ENCODE peak calls at places on chromosomes 16 and 17, in nine cellular contexts. G, Q, B, K, W, S, T, Y and X are unnamed samples.

GRCh38 chr17:17551361-17551760 is 40.1 kb downstream of the PEMT start:
- DNase-seq in W (no peak), K (no peak), Y (no peak), Q (no peak), S (no peak), G (no peak), B (peak), T (no peak), X (no peak)

GRCh38 chr17:82602487-82602886 is 45.8 kb downstream of the WDR45B start:
- DNase-seq in Y (no peak), S (no peak), W (no peak), B (no peak), G (no peak), T (no peak), Q (no peak), K (no peak), X (no peak)

GRCh38 chr17:61289408-61290385 is 109.9 kb upstream of the TBX2 start:
- DNase-seq in K (no peak), Q (no peak), S (no peak), B (no peak), W (no peak), Y (no peak), T (no peak), G (no peak), X (no peak)

GRCh38 chr16:86566601-86566965 is at the start of gene FOXC2:
- DNase-seq in B (peak), S (peak), T (peak), K (peak), W (no peak), Y (no peak), G (no peak), Q (peak), X (peak)

GRCh38 chr17:57284583-57284982 is 28.3 kb downstream of the MSI2 start:
- DNase-seq in K (no peak), T (no peak), G (no peak), Y (no peak), W (no peak), S (no peak), Q (no peak), B (no peak), X (no peak)

GRCh38 chr17:37134050-37134449 is 185.3 kb downstream of the AATF start:
- DNase-seq in G (no peak), Q (no peak), Y (no peak), S (no peak), T (no peak), B (no peak), K (no peak), W (no peak), X (no peak)

GRCh38 chr16:67039260-67040020 is 10.5 kb downstream of the CBFB start:
- DNase-seq in K (no peak), Q (no peak), S (no peak), Y (no peak), B (no peak), G (no peak), W (no peak), T (no peak), X (no peak)

GRCh38 chr16:31190061-31190460 is 10.1 kb downstream of the FUS start:
- DNase-seq in S (no peak), W (no peak), G (no peak), B (no peak), Q (no peak), Y (no peak), K (no peak), T (no peak), X (no peak)

GRCh38 chr16:64339052-64339770 is 782.7 kb downstream of the CDH11 start:
- DNase-seq in K (no peak), Q (no peak), T (no peak), B (no peak), G (no peak), W (no peak), S (peak), Y (no peak), X (no peak)

GRCh38 chr17:79088266-79088996 is 13.8 kb downstream of the ENGASE start:
- DNase-seq in B (no peak), S (no peak), G (no peak), Y (no peak), T (no peak), Q (no peak), W (no peak), K (no peak), X (no peak)

GRCh38 chr17:32486091-32486700 is 597 bp upstream of the CDK5R1 start:
- DNase-seq in W (no peak), Q (peak), S (no peak), T (peak), B (peak), G (peak), K (peak), Y (peak), X (peak)

GRCh38 chr16:57589374-57589773 is 39.1 kb upstream of the ADGRG1 start:
- DNase-seq in Y (no peak), T (no peak), S (no peak), W (no peak), Q (no peak), B (no peak), K (no peak), G (no peak), X (no peak)

GRCh38 chr16:68754117-68754792 is 17.2 kb downstream of the CDH1 start:
- DNase-seq in Y (no peak), S (no peak), W (no peak), B (no peak), G (no peak), Q (no peak), T (no peak), K (no peak), X (no peak)

GRCh38 chr17:17176341-17176740 is 29.8 kb downstream of the PLD6 start:
- DNase-seq in B (no peak), G (no peak), K (no peak), W (no peak), Q (no peak), T (no peak), Y (no peak), S (no peak), X (no peak)

GRCh38 chr16:29841631-29842030 is 21.4 kb downstream of the MVP start:
- DNase-seq in Q (no peak), B (no peak), G (no peak), Y (no peak), W (no peak), K (no peak), S (no peak), T (no peak), X (no peak)

GRCh38 chr16:30458561-30459394 is 13.1 kb upstream of the SEPHS2 start:
- DNase-seq in G (no peak), W (peak), B (peak), K (peak), Y (no peak), S (no peak), Q (no peak), T (peak), X (no peak)

GRCh38 chr16:30028438-30029093 is 2.5 kb downstream of the TLCD3B start:
- DNase-seq in Q (no peak), K (no peak), Y (no peak), B (no peak), S (no peak), T (no peak), W (no peak), G (no peak), X (peak)

GRCh38 chr16:54936086-54936978 is 5.7 kb downstream of the IRX5 start:
- DNase-seq in Y (no peak), B (no peak), K (no peak), Q (no peak), G (peak), W (no peak), S (peak), T (no peak), X (no peak)

GRCh38 chr16:66459878-66460277 is 32.8 kb downstream of the BEAN1 start:
- DNase-seq in W (no peak), B (no peak), G (no peak), S (no peak), T (peak), Y (no peak), K (no peak), Q (no peak), X (no peak)

GRCh38 chr17:30210901-30211300 is 24.6 kb downstream of the SLC6A4 start:
- DNase-seq in Q (no peak), Y (no peak), W (no peak), S (no peak), G (no peak), K (no peak), B (no peak), T (no peak), X (no peak)

GRCh38 chr17:82439194-82439828 is 11.2 kb downstream of the CYBC1 start:
- DNase-seq in Y (no peak), G (no peak), W (no peak), Q (no peak), T (peak), K (no peak), B (no peak), S (no peak), X (no peak)

GRCh38 chr17:21280081-21280518 is 4.4 kb upstream of the MAP2K3 start:
- DNase-seq in G (peak), K (peak), W (peak), Q (peak), S (no peak), Y (peak), B (peak), T (peak), X (peak)